ENCODE peak calls at places on chromosomes 2 and 18, in ten cellular contexts. One of them, this sample, is unnamed.

GRCh38 chr18:25132786-25133496 is 219.0 kb downstream of the ZNF521 start:
- DNase-seq in transverse colon: no peak
- DNase-seq in cardiac fibroblast: no peak
- DNase-seq in nephron progenitor cell: no peak
- DNase-seq in lower leg skin: no peak
- DNase-seq in stomach: no peak
- DNase-seq in prostate gland: no peak
- DNase-seq in CD8-positive, alpha-beta T cell: no peak
- DNase-seq in fibroblast of the aortic adventitia: no peak
- DNase-seq in A549: no peak
- DNase-seq in this sample: no peak

GRCh38 chr2:85024372-85025047 is 53.5 kb downstream of the KCMF1 start:
- DNase-seq in transverse colon: no peak
- DNase-seq in cardiac fibroblast: no peak
- DNase-seq in nephron progenitor cell: no peak
- DNase-seq in lower leg skin: no peak
- DNase-seq in stomach: no peak
- DNase-seq in prostate gland: no peak
- DNase-seq in CD8-positive, alpha-beta T cell: no peak
- DNase-seq in fibroblast of the aortic adventitia: no peak
- DNase-seq in A549: no peak
- DNase-seq in this sample: no peak

GRCh38 chr2:230899287-230899686 is 25.8 kb downstream of the GPR55 start:
- DNase-seq in transverse colon: peak
- DNase-seq in cardiac fibroblast: no peak
- DNase-seq in nephron progenitor cell: no peak
- DNase-seq in lower leg skin: no peak
- DNase-seq in stomach: peak
- DNase-seq in prostate gland: no peak
- DNase-seq in CD8-positive, alpha-beta T cell: no peak
- DNase-seq in fibroblast of the aortic adventitia: no peak
- DNase-seq in A549: no peak
- DNase-seq in this sample: no peak

GRCh38 chr2:216344206-216344957 is 27.9 kb downstream of the MARCHF4 start:
- DNase-seq in transverse colon: no peak
- DNase-seq in cardiac fibroblast: no peak
- DNase-seq in nephron progenitor cell: no peak
- DNase-seq in lower leg skin: no peak
- DNase-seq in stomach: no peak
- DNase-seq in prostate gland: no peak
- DNase-seq in CD8-positive, alpha-beta T cell: no peak
- DNase-seq in fibroblast of the aortic adventitia: peak
- DNase-seq in A549: no peak
- DNase-seq in this sample: no peak

GRCh38 chr2:168244318-168244717 is 3.1 kb downstream of the STK39 start:
- DNase-seq in transverse colon: peak
- DNase-seq in cardiac fibroblast: no peak
- DNase-seq in nephron progenitor cell: peak
- DNase-seq in lower leg skin: no peak
- DNase-seq in stomach: peak
- DNase-seq in prostate gland: peak
- DNase-seq in CD8-positive, alpha-beta T cell: peak
- DNase-seq in fibroblast of the aortic adventitia: no peak
- DNase-seq in A549: no peak
- DNase-seq in this sample: peak

GRCh38 chr2:237693281-237694039 is 66.1 kb downstream of the LRRFIP1 start:
- DNase-seq in transverse colon: peak
- DNase-seq in cardiac fibroblast: peak
- DNase-seq in nephron progenitor cell: no peak
- DNase-seq in lower leg skin: no peak
- DNase-seq in stomach: no peak
- DNase-seq in prostate gland: no peak
- DNase-seq in CD8-positive, alpha-beta T cell: no peak
- DNase-seq in fibroblast of the aortic adventitia: peak
- DNase-seq in A549: peak
- DNase-seq in this sample: no peak

GRCh38 chr2:113977660-113978523 is 88.0 kb downstream of the ACTR3 start:
- DNase-seq in transverse colon: no peak
- DNase-seq in cardiac fibroblast: peak
- DNase-seq in nephron progenitor cell: no peak
- DNase-seq in lower leg skin: no peak
- DNase-seq in stomach: no peak
- DNase-seq in prostate gland: no peak
- DNase-seq in CD8-positive, alpha-beta T cell: no peak
- DNase-seq in fibroblast of the aortic adventitia: peak
- DNase-seq in A549: no peak
- DNase-seq in this sample: peak

GRCh38 chr2:27152796-27153464 is 4.1 kb downstream of the TCF23 start:
- DNase-seq in transverse colon: peak
- DNase-seq in cardiac fibroblast: peak
- DNase-seq in nephron progenitor cell: no peak
- DNase-seq in lower leg skin: no peak
- DNase-seq in stomach: no peak
- DNase-seq in prostate gland: no peak
- DNase-seq in CD8-positive, alpha-beta T cell: no peak
- DNase-seq in fibroblast of the aortic adventitia: peak
- DNase-seq in A549: no peak
- DNase-seq in this sample: no peak

GRCh38 chr2:234146087-234146826 is 95.8 kb downstream of the SPP2 start:
- DNase-seq in transverse colon: no peak
- DNase-seq in cardiac fibroblast: peak
- DNase-seq in nephron progenitor cell: no peak
- DNase-seq in lower leg skin: no peak
- DNase-seq in stomach: no peak
- DNase-seq in prostate gland: no peak
- DNase-seq in CD8-positive, alpha-beta T cell: no peak
- DNase-seq in fibroblast of the aortic adventitia: peak
- DNase-seq in A549: no peak
- DNase-seq in this sample: no peak

GRCh38 chr2:179818546-179818945 is 42.9 kb downstream of the ZNF385B start:
- DNase-seq in transverse colon: no peak
- DNase-seq in cardiac fibroblast: peak
- DNase-seq in nephron progenitor cell: no peak
- DNase-seq in lower leg skin: no peak
- DNase-seq in stomach: no peak
- DNase-seq in prostate gland: no peak
- DNase-seq in CD8-positive, alpha-beta T cell: no peak
- DNase-seq in fibroblast of the aortic adventitia: peak
- DNase-seq in A549: no peak
- DNase-seq in this sample: no peak

GRCh38 chr2:176812376-176812775 is 400.2 kb upstream of the HNRNPA3 start:
- DNase-seq in transverse colon: no peak
- DNase-seq in cardiac fibroblast: no peak
- DNase-seq in nephron progenitor cell: no peak
- DNase-seq in lower leg skin: no peak
- DNase-seq in stomach: no peak
- DNase-seq in prostate gland: no peak
- DNase-seq in CD8-positive, alpha-beta T cell: no peak
- DNase-seq in fibroblast of the aortic adventitia: no peak
- DNase-seq in A549: no peak
- DNase-seq in this sample: no peak

GRCh38 chr2:207792244-207792785 is 22.6 kb upstream of the FZD5 start:
- DNase-seq in transverse colon: no peak
- DNase-seq in cardiac fibroblast: peak
- DNase-seq in nephron progenitor cell: no peak
- DNase-seq in lower leg skin: no peak
- DNase-seq in stomach: no peak
- DNase-seq in prostate gland: peak
- DNase-seq in CD8-positive, alpha-beta T cell: no peak
- DNase-seq in fibroblast of the aortic adventitia: peak
- DNase-seq in A549: peak
- DNase-seq in this sample: peak

DNA sequence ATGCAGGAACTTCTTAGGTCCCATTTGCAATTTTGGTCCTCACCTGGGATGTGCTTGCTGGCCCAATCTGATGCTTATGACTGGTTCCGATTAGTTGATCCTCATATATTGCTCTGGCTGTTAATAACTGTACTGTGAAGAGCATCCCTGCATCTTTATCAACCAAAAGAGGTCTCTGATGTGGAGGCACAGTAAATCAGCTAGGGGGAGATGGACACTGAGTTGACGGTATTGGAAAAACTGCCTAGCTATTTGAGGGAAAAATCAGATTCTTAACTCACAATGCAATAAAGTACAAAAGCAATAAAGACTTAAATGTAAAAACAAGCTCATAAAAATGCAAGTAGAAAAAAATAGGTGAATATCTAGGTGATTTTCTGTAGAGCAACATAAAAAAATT is 188.0 kb upstream of the TCF4 start:
- DNase-seq in transverse colon: no peak
- DNase-seq in cardiac fibroblast: no peak
- DNase-seq in nephron progenitor cell: no peak
- DNase-seq in lower leg skin: no peak
- DNase-seq in stomach: no peak
- DNase-seq in prostate gland: no peak
- DNase-seq in CD8-positive, alpha-beta T cell: no peak
- DNase-seq in fibroblast of the aortic adventitia: no peak
- DNase-seq in A549: no peak
- DNase-seq in this sample: no peak
- TF ChIP-seq CTCF in transverse colon: no peak
- TF ChIP-seq CTCF in cardiac fibroblast: no peak
- TF ChIP-seq CTCF in nephron progenitor cell: no peak
- TF ChIP-seq CTCF in lower leg skin: no peak
- TF ChIP-seq CTCF in stomach: no peak
- TF ChIP-seq CTCF in prostate gland: no peak
- TF ChIP-seq CTCF in CD8-positive, alpha-beta T cell: no peak
- TF ChIP-seq CTCF in fibroblast of the aortic adventitia: peak
- TF ChIP-seq CTCF in A549: no peak
- TF ChIP-seq CTCF in this sample: no peak

GRCh38 chr18:45738660-45739059 is 14.7 kb downstream of the SLC14A1 start:
- DNase-seq in transverse colon: no peak
- DNase-seq in cardiac fibroblast: no peak
- DNase-seq in nephron progenitor cell: no peak
- DNase-seq in lower leg skin: no peak
- DNase-seq in stomach: no peak
- DNase-seq in prostate gland: no peak
- DNase-seq in CD8-positive, alpha-beta T cell: no peak
- DNase-seq in fibroblast of the aortic adventitia: no peak
- DNase-seq in A549: no peak
- DNase-seq in this sample: no peak
- TF ChIP-seq CTCF in transverse colon: no peak
- TF ChIP-seq CTCF in cardiac fibroblast: no peak
- TF ChIP-seq CTCF in nephron progenitor cell: no peak
- TF ChIP-seq CTCF in lower leg skin: no peak
- TF ChIP-seq CTCF in stomach: no peak
- TF ChIP-seq CTCF in prostate gland: no peak
- TF ChIP-seq CTCF in CD8-positive, alpha-beta T cell: no peak
- TF ChIP-seq CTCF in fibroblast of the aortic adventitia: peak
- TF ChIP-seq CTCF in A549: no peak
- TF ChIP-seq CTCF in this sample: no peak

GRCh38 chr2:7034313-7034712 is 117.1 kb downstream of the RNF144A start:
- DNase-seq in transverse colon: no peak
- DNase-seq in cardiac fibroblast: no peak
- DNase-seq in nephron progenitor cell: no peak
- DNase-seq in lower leg skin: no peak
- DNase-seq in stomach: no peak
- DNase-seq in prostate gland: no peak
- DNase-seq in CD8-positive, alpha-beta T cell: no peak
- DNase-seq in fibroblast of the aortic adventitia: peak
- DNase-seq in A549: no peak
- DNase-seq in this sample: no peak
- TF ChIP-seq CTCF in transverse colon: no peak
- TF ChIP-seq CTCF in cardiac fibroblast: no peak
- TF ChIP-seq CTCF in nephron progenitor cell: no peak
- TF ChIP-seq CTCF in lower leg skin: no peak
- TF ChIP-seq CTCF in stomach: no peak
- TF ChIP-seq CTCF in prostate gland: peak
- TF ChIP-seq CTCF in CD8-positive, alpha-beta T cell: no peak
- TF ChIP-seq CTCF in fibroblast of the aortic adventitia: no peak
- TF ChIP-seq CTCF in A549: peak
- TF ChIP-seq CTCF in this sample: no peak

GRCh38 chr2:16615246-16615645 is 50.4 kb downstream of the CYRIA start:
- DNase-seq in transverse colon: no peak
- DNase-seq in cardiac fibroblast: no peak
- DNase-seq in nephron progenitor cell: no peak
- DNase-seq in lower leg skin: no peak
- DNase-seq in stomach: no peak
- DNase-seq in prostate gland: no peak
- DNase-seq in CD8-positive, alpha-beta T cell: no peak
- DNase-seq in fibroblast of the aortic adventitia: no peak
- DNase-seq in A549: no peak
- DNase-seq in this sample: no peak

GRCh38 chr2:16620590-16620989 is 45.0 kb downstream of the CYRIA start:
- DNase-seq in transverse colon: no peak
- DNase-seq in cardiac fibroblast: no peak
- DNase-seq in nephron progenitor cell: no peak
- DNase-seq in lower leg skin: no peak
- DNase-seq in stomach: no peak
- DNase-seq in prostate gland: no peak
- DNase-seq in CD8-positive, alpha-beta T cell: no peak
- DNase-seq in fibroblast of the aortic adventitia: no peak
- DNase-seq in A549: no peak
- DNase-seq in this sample: no peak

GRCh38 chr2:16619576-16620245 is 45.9 kb downstream of the CYRIA start:
- DNase-seq in transverse colon: no peak
- DNase-seq in cardiac fibroblast: no peak
- DNase-seq in nephron progenitor cell: no peak
- DNase-seq in lower leg skin: no peak
- DNase-seq in stomach: no peak
- DNase-seq in prostate gland: no peak
- DNase-seq in CD8-positive, alpha-beta T cell: no peak
- DNase-seq in fibroblast of the aortic adventitia: no peak
- DNase-seq in A549: no peak
- DNase-seq in this sample: no peak

GRCh38 chr2:16615687-16616615 is 49.7 kb downstream of the CYRIA start:
- DNase-seq in transverse colon: no peak
- DNase-seq in cardiac fibroblast: peak
- DNase-seq in nephron progenitor cell: no peak
- DNase-seq in lower leg skin: no peak
- DNase-seq in stomach: no peak
- DNase-seq in prostate gland: no peak
- DNase-seq in CD8-positive, alpha-beta T cell: no peak
- DNase-seq in fibroblast of the aortic adventitia: no peak
- DNase-seq in A549: no peak
- DNase-seq in this sample: no peak

DNA sequence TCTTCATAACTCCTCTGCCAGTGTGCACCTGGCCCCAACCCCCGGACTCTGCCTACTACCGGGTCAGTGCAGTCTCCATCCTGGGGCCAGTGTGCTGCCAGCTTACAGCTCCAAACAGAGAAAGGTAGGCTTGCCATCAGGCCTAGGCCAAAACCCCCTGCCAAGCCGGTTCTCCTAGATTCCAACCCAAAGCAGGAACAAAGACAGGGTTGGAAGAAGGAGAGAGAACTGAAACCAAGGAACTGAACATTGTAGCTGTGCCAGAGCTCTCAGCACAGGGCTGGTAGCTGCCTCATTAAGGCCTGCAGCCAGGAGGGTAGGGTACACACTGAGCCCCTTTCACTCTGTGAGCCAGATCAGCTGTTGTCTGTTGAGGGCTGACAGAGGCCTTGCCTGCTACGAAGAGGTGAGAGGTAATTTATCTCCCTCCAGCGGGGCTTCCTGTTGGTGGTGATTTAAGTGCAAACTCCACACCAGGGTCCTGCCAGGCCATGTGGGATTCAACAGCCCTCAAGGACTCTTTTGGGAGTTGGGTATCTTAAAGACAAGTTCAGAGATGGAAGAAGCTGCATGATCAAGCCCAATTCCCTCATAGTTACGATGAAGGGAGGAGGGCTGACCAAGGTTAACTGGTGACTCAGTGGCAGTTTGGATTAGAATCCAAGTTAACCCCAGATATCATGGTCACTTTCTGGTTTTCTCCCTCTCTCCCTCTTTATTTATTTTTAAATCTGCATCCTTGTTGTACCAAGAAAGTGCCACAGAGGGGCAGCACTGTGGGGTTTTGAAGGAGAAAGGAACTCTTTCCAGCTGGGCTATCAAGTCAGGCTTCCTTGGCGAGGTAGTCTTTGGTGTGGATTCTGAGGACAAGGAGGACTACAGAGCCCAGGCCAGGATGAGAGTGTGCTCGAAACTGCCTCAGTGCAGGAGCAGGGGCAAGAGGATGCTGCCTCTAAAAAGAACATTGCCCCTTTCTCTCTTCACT is 48.1 kb downstream of the CYRIA start:
- DNase-seq in transverse colon: no peak
- DNase-seq in cardiac fibroblast: peak
- DNase-seq in nephron progenitor cell: no peak
- DNase-seq in lower leg skin: peak
- DNase-seq in stomach: peak
- DNase-seq in prostate gland: peak
- DNase-seq in CD8-positive, alpha-beta T cell: no peak
- DNase-seq in fibroblast of the aortic adventitia: peak
- DNase-seq in A549: no peak
- DNase-seq in this sample: peak
- TF ChIP-seq CTCF in transverse colon: peak
- TF ChIP-seq CTCF in cardiac fibroblast: peak
- TF ChIP-seq CTCF in nephron progenitor cell: peak
- TF ChIP-seq CTCF in lower leg skin: no peak
- TF ChIP-seq CTCF in stomach: peak
- TF ChIP-seq CTCF in prostate gland: peak
- TF ChIP-seq CTCF in CD8-positive, alpha-beta T cell: no peak
- TF ChIP-seq CTCF in fibroblast of the aortic adventitia: peak
- TF ChIP-seq CTCF in A549: peak
- TF ChIP-seq CTCF in this sample: peak

This sample was measured in Calu3.